ENCODE peak calls at places on chromosome 4, in seven cellular contexts. D is IMR-90, I is MM.1S, W is HCT116, Y is fibroblast of lung, Q is astrocyte of the spinal cord, T is AG10803. F is an unnamed sample.

GRCh38 chr4:74623041-74623440 is 171.3 kb downstream of the BTC start:
- DNase-seq in D (peak), I (peak), W (peak), Y (peak), Q (no peak), T (peak), F (peak)

GRCh38 chr4:91373546-91373945 is 930.2 kb upstream of the GRID2 start:
- DNase-seq in D (no peak), I (no peak), W (no peak), Y (no peak), Q (no peak), T (no peak), F (no peak)

GRCh38 chr4:18020145-18020670 is 1.3 kb downstream of the LCORL start:
- DNase-seq in D (peak), I (peak), W (no peak), Y (peak), Q (peak), T (peak), F (no peak)

GRCh38 chr4:53800741-53801140 is 209.5 kb upstream of the LNX1 start:
- DNase-seq in D (no peak), I (no peak), W (no peak), Y (no peak), Q (no peak), T (no peak), F (no peak)

GRCh38 chr4:138910914-138911336 is 104.7 kb upstream of the NOCT start:
- DNase-seq in D (peak), I (no peak), W (no peak), Y (peak), Q (peak), T (peak), F (peak)

GRCh38 chr4:54433686-54434085 is 204.6 kb downstream of the PDGFRA start:
- DNase-seq in D (peak), I (no peak), W (peak), Y (peak), Q (peak), T (peak), F (no peak)

GRCh38 chr4:163447481-163447880 is 26.1 kb downstream of the TKTL2 start:
- DNase-seq in D (no peak), I (no peak), W (no peak), Y (no peak), Q (no peak), T (no peak), F (no peak)

GRCh38 chr4:99868126-99868596 is 26.1 kb downstream of the LAMTOR3 start:
- DNase-seq in D (peak), I (no peak), W (no peak), Y (peak), Q (peak), T (peak), F (peak)

GRCh38 chr4:84688605-84689004 is 105.7 kb downstream of the CDS1 start:
- DNase-seq in D (no peak), I (no peak), W (no peak), Y (no peak), Q (no peak), T (no peak), F (no peak)

GRCh38 chr4:8127051-8127798 is 31.4 kb downstream of the ABLIM2 start:
- DNase-seq in D (no peak), I (no peak), W (no peak), Y (no peak), Q (no peak), T (no peak), F (no peak)

GRCh38 chr4:86243750-86244149 is 116.1 kb downstream of the MAPK10 start:
- DNase-seq in D (no peak), I (no peak), W (no peak), Y (no peak), Q (no peak), T (no peak), F (no peak)

GRCh38 chr4:133483600-133484246 is 334.6 kb downstream of the PCDH10 start:
- DNase-seq in D (peak), I (no peak), W (peak), Y (peak), Q (peak), T (no peak), F (no peak)

GRCh38 chr4:54781771-54782170 is 124.0 kb downstream of the KIT start:
- DNase-seq in D (no peak), I (no peak), W (no peak), Y (peak), Q (peak), T (peak), F (no peak)

GRCh38 chr4:93237526-93237925 is 591.0 kb upstream of the ATOH1 start:
- DNase-seq in D (no peak), I (no peak), W (no peak), Y (no peak), Q (no peak), T (no peak), F (no peak)

GRCh38 chr4:26178874-26179273 is 141.9 kb upstream of the RBPJ start:
- DNase-seq in D (no peak), I (no peak), W (no peak), Y (peak), Q (peak), T (peak), F (no peak)

GRCh38 chr4:153764611-153765368 is 5.0 kb upstream of the RNF175 start:
- DNase-seq in D (no peak), I (no peak), W (no peak), Y (peak), Q (peak), T (no peak), F (peak)

GRCh38 chr4:2390146-2390545 is 28.3 kb downstream of the ZFYVE28 start:
- DNase-seq in D (no peak), I (no peak), W (no peak), Y (no peak), Q (peak), T (no peak), F (no peak)

GRCh38 chr4:19300213-19300612 is 951.5 kb upstream of the SLIT2 start:
- DNase-seq in D (peak), I (no peak), W (no peak), Y (peak), Q (peak), T (peak), F (peak)

GRCh38 chr4:38177035-38177791 is 217.0 kb downstream of the PTTG2 start:
- DNase-seq in D (peak), I (peak), W (no peak), Y (peak), Q (peak), T (peak), F (no peak)

GRCh38 chr4:159384619-159385018 is 281.7 kb downstream of the RAPGEF2 start:
- DNase-seq in D (no peak), I (no peak), W (no peak), Y (peak), Q (peak), T (peak), F (no peak)
- TF ChIP-seq CTCF in D (peak), I (no peak), W (peak), Y (peak), Q (peak), T (peak), F (no peak)

DNA sequence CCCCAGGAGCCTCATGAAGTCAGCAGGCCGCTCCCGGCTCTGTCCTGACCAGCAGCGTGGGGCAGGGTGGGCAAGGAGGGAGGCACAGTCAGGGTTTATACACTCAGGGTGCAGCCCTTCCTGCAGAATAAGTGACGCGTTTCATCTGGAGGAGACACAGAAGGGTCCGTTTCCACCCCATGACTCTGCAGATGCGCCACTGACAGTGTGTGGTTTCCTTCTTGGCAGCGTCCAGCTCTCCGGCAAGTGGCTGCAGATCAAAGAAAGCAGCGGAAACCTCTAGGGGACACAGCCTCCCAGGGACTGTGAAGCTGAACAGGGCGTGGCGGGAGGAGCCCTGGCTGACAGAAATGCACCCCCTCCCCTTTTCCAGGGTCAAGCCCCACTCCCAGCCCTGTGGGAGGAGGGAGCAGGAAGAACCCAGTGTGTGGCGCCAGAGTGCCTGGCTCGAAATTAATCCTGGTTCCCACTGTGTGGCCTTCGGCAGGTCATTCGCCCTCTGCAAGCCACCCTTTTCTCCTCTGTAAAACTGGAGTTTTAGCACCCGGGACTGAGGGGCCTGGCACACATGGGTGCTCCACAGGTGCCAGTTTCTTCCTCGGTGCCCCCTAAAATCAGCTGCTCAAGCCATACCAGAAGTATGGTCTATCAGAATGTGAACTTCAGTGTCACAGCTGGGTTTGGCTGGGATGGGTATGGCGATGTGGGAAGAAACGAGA is 17.3 kb upstream of the TBC1D14 start:
- DNase-seq in D (peak), I (no peak), W (no peak), Y (peak), Q (peak), T (peak), F (no peak)
- H3K4me3 ChIP-seq in D (no peak), I (no peak), W (no peak), Y (no peak), Q (no peak), T (peak), F (no peak)

DNA sequence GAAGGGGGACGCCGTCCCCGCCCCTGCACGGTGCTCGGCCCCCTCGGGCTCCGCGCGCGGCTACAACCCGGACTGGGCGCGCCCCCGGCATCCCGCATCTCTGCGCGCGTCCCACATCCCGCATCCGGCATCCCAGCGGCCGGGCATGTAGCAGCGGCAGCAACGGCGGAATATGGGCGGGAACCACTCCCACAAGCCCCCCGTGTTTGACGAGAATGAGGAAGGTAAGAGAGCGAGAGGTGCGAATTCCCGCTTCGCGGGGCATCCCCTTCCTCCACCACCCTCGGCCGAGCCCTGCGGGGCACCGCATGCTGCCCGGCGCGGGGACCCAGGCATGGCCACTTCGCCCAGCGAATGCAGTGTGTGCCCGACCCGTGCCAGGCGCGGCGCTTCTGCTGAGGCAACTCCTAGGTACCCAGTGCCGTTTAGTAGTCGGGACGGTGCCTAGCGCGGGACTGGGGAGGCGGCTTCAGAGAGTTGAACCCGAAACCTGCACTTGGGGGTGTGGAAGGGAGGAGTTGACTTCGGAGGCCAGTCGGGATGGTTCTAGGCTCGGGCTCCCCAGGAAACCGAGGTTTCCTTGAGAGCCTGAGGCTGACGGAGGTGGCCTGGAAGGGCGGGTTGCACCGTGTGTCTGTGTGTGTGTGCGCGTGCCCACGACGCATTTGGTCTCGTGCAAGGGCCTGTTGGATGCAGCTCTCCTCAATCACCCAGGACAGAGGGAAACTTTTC is 578 bp downstream of the STK32B start:
- DNase-seq in D (peak), I (no peak), W (no peak), Y (no peak), Q (no peak), T (peak), F (no peak)
- TF ChIP-seq CTCF in D (no peak), I (no peak), W (no peak), Y (no peak), Q (no peak), T (no peak), F (no peak)

DNA sequence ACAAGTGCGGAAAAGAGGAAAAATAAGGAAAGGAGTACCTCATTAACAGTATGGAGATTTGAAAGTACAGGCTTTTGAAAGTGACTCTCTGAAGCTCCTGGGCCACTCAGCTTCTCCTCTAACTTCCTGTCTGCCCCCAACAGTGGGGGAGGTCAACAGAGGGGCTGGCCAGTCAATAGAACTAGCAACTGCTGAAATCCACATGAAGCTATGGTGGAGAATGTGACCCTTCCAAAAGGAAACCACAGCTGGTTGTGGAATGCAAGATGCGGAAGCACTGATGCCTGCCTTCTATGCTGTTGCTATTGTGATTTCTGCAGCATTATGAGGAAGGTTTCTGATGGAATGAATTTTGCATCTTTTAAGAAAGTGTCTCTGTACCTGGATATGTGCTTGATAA is 2.4 kb downstream of the CORIN start:
- DNase-seq in D (peak), I (no peak), W (no peak), Y (no peak), Q (peak), T (peak), F (no peak)
- H3K4me3 ChIP-seq in D (no peak), I (no peak), W (no peak), Y (no peak), Q (no peak), T (no peak), F (no peak)

GRCh38 chr4:102730968-102731533 is 29.7 kb downstream of the MANBA start:
- DNase-seq in D (no peak), I (no peak), W (no peak), Y (no peak), Q (no peak), T (no peak), F (no peak)
- TF ChIP-seq CTCF in D (peak), I (no peak), W (peak), Y (peak), Q (peak), T (peak), F (peak)

DNA sequence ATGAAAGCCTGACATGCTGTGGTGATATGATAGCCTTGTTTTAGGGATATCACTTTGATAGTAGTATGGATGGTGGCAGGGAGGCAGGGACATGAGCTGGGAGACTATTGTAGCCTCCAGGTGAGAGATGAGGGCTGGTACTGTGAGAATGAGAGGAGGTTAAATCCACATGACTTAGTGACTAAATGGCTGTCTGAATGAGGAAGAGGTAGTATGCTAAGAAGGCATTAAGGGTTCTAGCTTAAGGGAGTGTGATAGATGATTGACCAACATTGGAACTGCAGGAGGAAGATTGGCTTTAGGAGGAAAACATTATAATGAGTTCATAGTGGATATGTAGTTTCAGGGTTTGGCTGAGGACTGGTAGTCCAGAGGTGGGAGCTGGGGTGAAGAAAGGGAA is 195.0 kb upstream of the ANK2 start:
- DNase-seq in D (no peak), I (no peak), W (no peak), Y (no peak), Q (no peak), T (no peak), F (no peak)
- H3K4me3 ChIP-seq in D (no peak), I (no peak), W (no peak), Y (no peak), Q (no peak), T (no peak), F (no peak)